ENCODE peak calls at places on chromosome 18, in four cellular contexts. One of them, this sample, is unnamed. For H3K4me1, the result is how much of the 10 kb centered on the place peaks cover.

GRCh38 chr18:76524477-76524876 is 29.4 kb upstream of the ZNF516 start:
- DNase-seq in uterus: no peak
- DNase-seq in GM23248: no peak
- DNase-seq in A673: no peak
- DNase-seq in this sample: no peak

GRCh38 chr18:48828713-48829442 is 121.9 kb downstream of the SMAD7 start:
- DNase-seq in uterus: peak
- DNase-seq in GM23248: no peak
- DNase-seq in A673: peak
- DNase-seq in this sample: no peak

GRCh38 chr18:49839012-49839411 is 25.7 kb upstream of the ACAA2 start:
- DNase-seq in uterus: no peak
- DNase-seq in GM23248: peak
- DNase-seq in A673: no peak
- DNase-seq in this sample: no peak

GRCh38 chr18:13418013-13418710 is 199.6 kb downstream of the LDLRAD4 start:
- DNase-seq in uterus: no peak
- DNase-seq in GM23248: no peak
- DNase-seq in A673: no peak
- DNase-seq in this sample: no peak

GRCh38 chr18:50283469-50284209 is 2.3 kb upstream of the MBD1 start:
- DNase-seq in uterus: no peak
- DNase-seq in GM23248: no peak
- DNase-seq in A673: no peak
- DNase-seq in this sample: no peak

GRCh38 chr18:53687002-53687401 is 537.5 kb downstream of the MBD2 start:
- DNase-seq in uterus: no peak
- DNase-seq in GM23248: peak
- DNase-seq in A673: no peak
- DNase-seq in this sample: no peak

GRCh38 chr18:62669225-62669624 is 46.1 kb upstream of the PHLPP1 start:
- DNase-seq in uterus: no peak
- DNase-seq in GM23248: no peak
- DNase-seq in A673: no peak
- DNase-seq in this sample: no peak

GRCh38 chr18:79574938-79575525 is 104.6 kb upstream of the CTDP1 start:
- DNase-seq in uterus: peak
- DNase-seq in GM23248: no peak
- DNase-seq in A673: no peak
- DNase-seq in this sample: no peak

GRCh38 chr18:13235981-13236380 is 17.4 kb downstream of the LDLRAD4 start:
- DNase-seq in uterus: peak
- DNase-seq in GM23248: no peak
- DNase-seq in A673: no peak
- DNase-seq in this sample: no peak

GRCh38 chr18:79799619-79800352 is 2.0 kb downstream of the KCNG2 start:
- DNase-seq in uterus: no peak
- DNase-seq in GM23248: no peak
- DNase-seq in A673: no peak
- DNase-seq in this sample: no peak

GRCh38 chr18:54129448-54130134 is 94.9 kb downstream of the MBD2 start:
- DNase-seq in uterus: no peak
- DNase-seq in GM23248: no peak
- DNase-seq in A673: no peak
- DNase-seq in this sample: no peak

GRCh38 chr18:48837676-48838075 is 113.1 kb downstream of the SMAD7 start:
- DNase-seq in uterus: no peak
- DNase-seq in GM23248: no peak
- DNase-seq in A673: no peak
- DNase-seq in this sample: no peak

GRCh38 chr18:55327454-55327853 is 260.5 kb downstream of the TCF4 start:
- DNase-seq in uterus: no peak
- DNase-seq in GM23248: no peak
- DNase-seq in A673: no peak
- DNase-seq in this sample: no peak
- H3K4me1 ChIP-seq in uterus: under half
- H3K4me1 ChIP-seq in GM23248: under half
- H3K4me1 ChIP-seq in A673: under half
- H3K4me1 ChIP-seq in this sample: under half

DNA sequence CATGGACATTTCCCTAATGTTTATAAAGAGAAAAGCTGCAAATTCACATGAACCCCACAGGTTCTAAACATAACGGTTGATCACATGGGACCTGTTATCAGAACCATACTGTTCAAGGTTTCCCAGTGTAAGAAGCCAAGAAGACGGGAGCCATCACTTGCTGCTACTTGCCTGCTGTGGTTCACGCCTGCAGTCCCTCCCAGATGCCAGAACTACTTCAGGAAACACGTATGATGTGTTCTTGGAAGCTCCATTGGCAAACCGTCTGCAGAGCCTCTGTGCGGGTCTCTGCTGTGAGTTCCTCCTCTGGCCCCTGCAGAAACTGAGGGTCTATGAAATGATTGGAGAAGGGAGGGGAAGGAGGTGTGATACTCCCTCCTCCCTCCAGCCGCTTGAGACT is 75.2 kb downstream of the CABLES1 start:
- DNase-seq in uterus: no peak
- DNase-seq in GM23248: no peak
- DNase-seq in A673: no peak
- DNase-seq in this sample: no peak
- H3K27ac ChIP-seq in uterus: no peak
- H3K27ac ChIP-seq in GM23248: no peak
- H3K27ac ChIP-seq in A673: no peak
- H3K27ac ChIP-seq in this sample: no peak

GRCh38 chr18:46253498-46253897 is 149.3 kb downstream of the HAUS1 start:
- DNase-seq in uterus: peak
- DNase-seq in GM23248: peak
- DNase-seq in A673: no peak
- DNase-seq in this sample: no peak

GRCh38 chr18:46250812-46251173 is 146.6 kb downstream of the HAUS1 start:
- DNase-seq in uterus: no peak
- DNase-seq in GM23248: no peak
- DNase-seq in A673: no peak
- DNase-seq in this sample: no peak

GRCh38 chr18:46247938-46248337 is 143.8 kb downstream of the HAUS1 start:
- DNase-seq in uterus: no peak
- DNase-seq in GM23248: no peak
- DNase-seq in A673: no peak
- DNase-seq in this sample: no peak

GRCh38 chr18:46252754-46253153 is 148.6 kb downstream of the HAUS1 start:
- DNase-seq in uterus: no peak
- DNase-seq in GM23248: no peak
- DNase-seq in A673: no peak
- DNase-seq in this sample: no peak

GRCh38 chr18:46250084-46250811 is 146.1 kb downstream of the HAUS1 start:
- DNase-seq in uterus: no peak
- DNase-seq in GM23248: peak
- DNase-seq in A673: peak
- DNase-seq in this sample: peak
- H3K4me3 ChIP-seq in uterus: no peak
- H3K4me3 ChIP-seq in GM23248: no peak
- H3K4me3 ChIP-seq in A673: peak
- H3K4me3 ChIP-seq in this sample: peak

DNA sequence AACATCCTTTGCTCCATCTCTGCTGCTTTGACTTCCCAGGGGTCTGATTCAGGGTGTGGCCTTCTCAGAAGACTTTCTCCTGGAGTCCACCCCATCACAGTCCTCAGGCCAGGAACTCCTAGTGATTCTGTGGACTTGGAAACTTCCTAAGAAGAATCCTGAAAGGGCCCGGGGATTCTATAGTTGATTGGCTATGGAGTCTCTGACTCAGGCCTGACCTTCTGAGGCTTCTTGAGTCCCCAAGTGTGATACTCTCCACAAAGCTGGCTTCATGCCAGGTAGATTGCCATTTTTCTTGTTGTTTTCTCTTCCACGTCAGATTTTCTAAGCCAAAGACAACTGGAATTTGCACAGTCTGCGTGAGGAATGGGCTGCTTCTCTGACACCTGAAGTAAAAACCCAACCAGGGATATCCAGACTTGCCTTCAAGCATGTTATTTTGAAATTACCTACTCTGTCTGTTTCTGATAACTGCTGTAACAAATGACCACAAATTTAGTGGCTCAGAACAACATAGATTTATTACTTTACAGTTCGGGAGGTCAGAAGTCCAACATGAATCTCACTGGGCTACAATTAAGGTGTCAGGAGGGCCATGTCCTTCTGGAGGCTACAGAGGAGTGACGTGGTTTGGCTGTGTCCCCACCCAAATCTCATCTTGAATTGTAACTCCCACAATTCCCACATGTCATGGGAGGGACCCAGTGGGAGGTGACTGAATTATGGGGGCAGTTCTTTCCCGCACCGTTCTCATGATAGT is 69.3 kb downstream of the ALPK2 start:
- DNase-seq in uterus: no peak
- DNase-seq in GM23248: no peak
- DNase-seq in A673: no peak
- DNase-seq in this sample: no peak
- H3K4me1 ChIP-seq in uterus: under half
- H3K4me1 ChIP-seq in GM23248: under half
- H3K4me1 ChIP-seq in A673: under half
- H3K4me1 ChIP-seq in this sample: under half

DNA sequence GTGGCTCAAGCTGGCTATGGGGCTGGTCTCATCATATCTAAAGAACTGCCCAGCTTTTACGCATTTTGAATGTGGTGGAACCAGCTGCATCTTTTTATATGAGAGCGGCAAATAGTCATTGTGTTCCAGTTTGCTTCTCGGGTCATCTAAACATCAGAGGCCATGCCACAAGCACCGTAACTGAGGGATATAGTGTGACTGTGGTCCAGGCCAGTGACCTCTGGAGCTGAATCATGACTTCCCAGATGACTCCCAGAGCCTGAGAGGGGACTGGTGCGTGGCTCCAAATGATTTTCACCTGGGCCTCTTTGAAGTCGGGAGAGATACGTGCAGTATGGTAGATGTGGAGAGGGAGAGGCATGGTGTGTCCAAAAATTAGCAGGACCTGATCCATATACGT is 271.0 kb downstream of the NEDD4L start:
- DNase-seq in uterus: no peak
- DNase-seq in GM23248: no peak
- DNase-seq in A673: no peak
- DNase-seq in this sample: no peak
- H3K27ac ChIP-seq in uterus: peak
- H3K27ac ChIP-seq in GM23248: peak
- H3K27ac ChIP-seq in A673: no peak
- H3K27ac ChIP-seq in this sample: no peak

GRCh38 chr18:31100598-31101147 is 1.5 kb downstream of the DSC2 start:
- DNase-seq in uterus: no peak
- DNase-seq in GM23248: no peak
- DNase-seq in A673: no peak
- DNase-seq in this sample: no peak
- H3K4me3 ChIP-seq in uterus: peak
- H3K4me3 ChIP-seq in GM23248: no peak
- H3K4me3 ChIP-seq in A673: no peak
- H3K4me3 ChIP-seq in this sample: no peak

DNA sequence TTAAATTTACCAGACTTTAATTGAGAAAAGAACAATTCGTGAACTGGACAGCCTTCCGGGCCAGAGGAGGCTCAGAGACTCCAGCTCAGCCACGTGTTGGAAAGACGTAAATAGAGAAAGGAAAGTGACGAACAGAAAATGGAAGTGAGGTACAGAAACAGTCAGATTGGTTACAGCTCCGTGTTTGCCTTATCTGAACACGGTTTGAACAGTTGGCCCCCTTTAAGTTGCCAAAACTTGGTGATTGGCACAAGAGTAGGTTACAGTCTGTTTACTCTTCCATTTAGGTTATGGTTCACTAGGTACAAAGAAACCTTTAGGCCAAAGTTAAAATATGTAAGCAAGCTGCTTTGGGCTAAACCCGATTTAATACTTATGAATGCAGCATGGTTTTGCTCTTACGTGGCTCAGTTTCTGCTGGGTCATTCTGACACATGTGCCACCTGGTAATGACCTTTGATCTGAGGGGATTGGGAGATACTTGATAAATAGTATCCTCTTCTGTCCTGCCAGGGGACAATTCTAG is 65.2 kb upstream of the TGIF1 start:
- DNase-seq in uterus: no peak
- DNase-seq in GM23248: no peak
- DNase-seq in A673: no peak
- DNase-seq in this sample: no peak
- H3K4me1 ChIP-seq in uterus: under half
- H3K4me1 ChIP-seq in GM23248: under half
- H3K4me1 ChIP-seq in A673: under half
- H3K4me1 ChIP-seq in this sample: under half

DNA sequence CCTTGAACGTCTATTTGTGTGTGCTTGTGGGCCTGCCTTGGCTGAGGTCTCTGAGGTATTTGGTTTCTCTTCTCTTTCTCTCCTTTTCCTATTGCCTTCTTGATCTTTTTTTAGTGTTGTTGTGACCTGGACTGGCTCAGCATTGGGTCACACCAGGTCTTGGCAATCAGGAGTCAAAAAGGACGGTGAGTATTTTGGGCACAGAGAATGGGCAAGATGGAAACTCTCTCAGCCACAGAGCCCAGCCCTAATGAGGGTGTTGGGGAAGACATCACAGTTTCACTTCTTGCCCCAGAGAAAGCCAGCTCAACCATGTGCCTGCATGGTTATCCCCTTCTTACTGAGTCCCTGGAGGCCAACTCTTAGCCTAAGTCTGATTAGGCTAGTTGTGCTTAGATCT is 13.7 kb upstream of the INO80C start:
- DNase-seq in uterus: no peak
- DNase-seq in GM23248: no peak
- DNase-seq in A673: no peak
- DNase-seq in this sample: no peak
- H3K27ac ChIP-seq in uterus: no peak
- H3K27ac ChIP-seq in GM23248: no peak
- H3K27ac ChIP-seq in A673: no peak
- H3K27ac ChIP-seq in this sample: no peak

GRCh38 chr18:46754188-46754587 is 2.7 kb downstream of the ST8SIA5 start:
- DNase-seq in uterus: no peak
- DNase-seq in GM23248: no peak
- DNase-seq in A673: no peak
- DNase-seq in this sample: no peak
- H3K4me3 ChIP-seq in uterus: no peak
- H3K4me3 ChIP-seq in GM23248: no peak
- H3K4me3 ChIP-seq in A673: no peak
- H3K4me3 ChIP-seq in this sample: no peak